ENCODE peak calls at places on chromosomes 12 and 14, in seven cellular contexts. C, L, F, K, H, P and I are unnamed samples.

GRCh38 chr12:106282457-106283097 is 20.0 kb upstream of the TCP11L2 start:
- DNase-seq in C (peak), L (peak), F (peak), K (peak), H (no peak), P (no peak), I (no peak)

GRCh38 chr12:54357802-54358619 is 6.3 kb downstream of the GPR84 start:
- DNase-seq in C (no peak), L (no peak), F (no peak), K (peak), H (no peak), P (no peak), I (no peak)

GRCh38 chr14:87055007-87055406 is 938.0 kb downstream of the GALC start:
- DNase-seq in C (no peak), L (no peak), F (no peak), K (peak), H (no peak), P (no peak), I (no peak)

GRCh38 chr14:103093856-103094405 is 594 bp upstream of the EXOC3L4 start:
- DNase-seq in C (no peak), L (no peak), F (no peak), K (no peak), H (no peak), P (no peak), I (no peak)

GRCh38 chr12:108475396-108475795 is 39.7 kb upstream of the FICD start:
- DNase-seq in C (no peak), L (no peak), F (no peak), K (no peak), H (no peak), P (no peak), I (no peak)

GRCh38 chr14:52895000-52895399 is 55.9 kb downstream of the FERMT2 start:
- DNase-seq in C (no peak), L (peak), F (peak), K (no peak), H (no peak), P (no peak), I (no peak)

GRCh38 chr12:113573148-113573547 is 101.5 kb upstream of the LHX5 start:
- DNase-seq in C (no peak), L (no peak), F (no peak), K (no peak), H (no peak), P (no peak), I (no peak)

GRCh38 chr14:52315355-52315718 is 1.2 kb downstream of the PTGER2 start:
- DNase-seq in C (no peak), L (no peak), F (no peak), K (no peak), H (no peak), P (no peak), I (no peak)

GRCh38 chr14:67815573-67816235 is 686 bp downstream of the ZFYVE26 start:
- DNase-seq in C (peak), L (peak), F (peak), K (no peak), H (peak), P (no peak), I (no peak)

GRCh38 chr12:52521581-52522266 is 1.5 kb upstream of the KRT5 start:
- DNase-seq in C (no peak), L (no peak), F (peak), K (peak), H (no peak), P (no peak), I (no peak)

GRCh38 chr12:27233814-27234213 is 10.3 kb upstream of the STK38L start:
- DNase-seq in C (no peak), L (no peak), F (no peak), K (peak), H (no peak), P (no peak), I (no peak)

GRCh38 chr14:51328089-51328941 is 88.3 kb downstream of the TMX1 start:
- DNase-seq in C (no peak), L (peak), F (peak), K (no peak), H (no peak), P (no peak), I (no peak)

GRCh38 chr14:23654231-23654630 is 18.1 kb downstream of the DHRS2 start:
- DNase-seq in C (no peak), L (no peak), F (no peak), K (no peak), H (no peak), P (no peak), I (no peak)

GRCh38 chr12:66674495-66675122 is 4.3 kb downstream of the GRIP1 start:
- DNase-seq in C (no peak), L (no peak), F (no peak), K (no peak), H (no peak), P (no peak), I (no peak)

GRCh38 chr14:61122862-61123261 is 141.8 kb downstream of the SLC38A6 start:
- DNase-seq in C (no peak), L (no peak), F (no peak), K (no peak), H (no peak), P (no peak), I (no peak)

GRCh38 chr12:111407371-111408115 is 1.8 kb downstream of the SH2B3 start:
- DNase-seq in C (no peak), L (no peak), F (no peak), K (no peak), H (no peak), P (no peak), I (no peak)

GRCh38 chr12:129483494-129483893 is 420.3 kb downstream of the TMEM132D start:
- DNase-seq in C (no peak), L (no peak), F (no peak), K (no peak), H (no peak), P (no peak), I (no peak)